ENCODE peak calls at places on chromosomes 2 and 18, in six cellular contexts. K, I, A, Q, C and B are unnamed samples.

GRCh38 chr2:81545626-81546025 is 1241.1 kb upstream of the LRRTM1 start:
- DNase-seq in I (no peak), A (peak; percentile 19), K (no peak), C (no peak), Q (no peak), B (no peak)

GRCh38 chr2:3692375-3692774 is 11.0 kb upstream of the DCDC2C start:
- DNase-seq in C (no peak), I (no peak), Q (peak; percentile 13), K (no peak), A (peak; percentile 42), B (no peak)

GRCh38 chr2:18506883-18507519 is 53.5 kb downstream of the RDH14 start:
- DNase-seq in A (no peak), Q (no peak), K (no peak), C (no peak), I (no peak), B (no peak)

GRCh38 chr18:76885011-76885410 is 62.7 kb downstream of the ZNF236 start:
- DNase-seq in Q (no peak), I (no peak), K (no peak), A (no peak), C (no peak), B (no peak)

GRCh38 chr2:65024149-65024829 is 31.9 kb upstream of the CEP68 start:
- DNase-seq in I (no peak), A (peak; percentile 39), Q (peak; percentile 81), K (no peak), C (peak; percentile 77), B (no peak)

GRCh38 chr2:20514596-20515269 is 67.9 kb downstream of the RHOB start:
- DNase-seq in A (peak; percentile 95), C (peak; percentile 98), K (peak; percentile 75), I (peak; percentile 29), Q (peak; percentile 98), B (no peak)

GRCh38 chr2:232103140-232103737 is 141.7 kb downstream of the DIS3L2 start:
- DNase-seq in K (no peak), C (peak; percentile 51), I (no peak), Q (peak; percentile 72), A (no peak), B (no peak)

GRCh38 chr2:120208381-120209353 is 14.5 kb downstream of the TMEM185B start:
- DNase-seq in I (no peak), A (no peak), C (no peak), Q (no peak), K (no peak), B (no peak)

GRCh38 chr2:103284750-103285149 is 522.9 kb downstream of the TMEM182 start:
- DNase-seq in A (no peak), C (no peak), I (no peak), K (no peak), Q (no peak), B (no peak)

GRCh38 chr18:77133051-77133919 is 702 bp upstream of the MBP start:
- DNase-seq in K (peak; percentile 84), A (no peak), C (no peak), I (peak; percentile 55), Q (no peak), B (no peak)

GRCh38 chr18:59691046-59691395 is 6.2 kb downstream of the CCBE1 start:
- DNase-seq in A (no peak), K (no peak), I (no peak), C (peak; percentile 72), Q (peak; percentile 49), B (no peak)

GRCh38 chr2:43391877-43392214 is 165.4 kb upstream of the ZFP36L2 start:
- DNase-seq in Q (peak; percentile 51), I (no peak), C (peak; percentile 52), K (no peak), A (no peak), B (no peak)

GRCh38 chr18:48826806-48827205 is 124.0 kb downstream of the SMAD7 start:
- DNase-seq in I (no peak), C (no peak), Q (no peak), A (no peak), K (peak; percentile 39), B (no peak)

GRCh38 chr18:31979714-31980113 is 36.8 kb upstream of the TRAPPC8 start:
- DNase-seq in A (no peak), I (no peak), C (no peak), Q (no peak), K (no peak), B (no peak)

GRCh38 chr2:137975280-137976271 is 11.3 kb downstream of the HNMT start:
- DNase-seq in Q (no peak), I (no peak), C (no peak), A (peak; percentile 29), K (no peak), B (no peak)

GRCh38 chr2:223944166-223944703 is 900 bp downstream of the WDFY1 start:
- DNase-seq in K (peak; percentile 69), I (peak; percentile 51), A (peak; percentile 41), C (no peak), Q (no peak), B (peak; percentile 11)

GRCh38 chr2:101831351-101831865 is 133.9 kb downstream of the MAP4K4 start:
- DNase-seq in C (peak; percentile 58), A (peak; percentile 49), K (peak; percentile 84), Q (peak; percentile 85), I (peak; percentile 72), B (peak; percentile 62)

GRCh38 chr2:39667881-39668276 is 2.2 kb downstream of the TMEM178A start:
- DNase-seq in I (no peak), Q (no peak), K (no peak), A (no peak), C (no peak), B (no peak)

GRCh38 chr2:114082731-114083433 is 193.0 kb downstream of the ACTR3 start:
- DNase-seq in A (no peak), I (no peak), Q (no peak), C (no peak), K (no peak), B (no peak)

GRCh38 chr2:19732255-19732654 is 169.5 kb downstream of the TTC32 start:
- DNase-seq in K (no peak), I (no peak), C (no peak), A (no peak), Q (no peak), B (no peak)

GRCh38 chr2:192749606-192750200 is 555.0 kb upstream of the TMEFF2 start:
- DNase-seq in I (no peak), C (no peak), K (no peak), A (peak; percentile 2), Q (peak; percentile 3), B (no peak)

DNA sequence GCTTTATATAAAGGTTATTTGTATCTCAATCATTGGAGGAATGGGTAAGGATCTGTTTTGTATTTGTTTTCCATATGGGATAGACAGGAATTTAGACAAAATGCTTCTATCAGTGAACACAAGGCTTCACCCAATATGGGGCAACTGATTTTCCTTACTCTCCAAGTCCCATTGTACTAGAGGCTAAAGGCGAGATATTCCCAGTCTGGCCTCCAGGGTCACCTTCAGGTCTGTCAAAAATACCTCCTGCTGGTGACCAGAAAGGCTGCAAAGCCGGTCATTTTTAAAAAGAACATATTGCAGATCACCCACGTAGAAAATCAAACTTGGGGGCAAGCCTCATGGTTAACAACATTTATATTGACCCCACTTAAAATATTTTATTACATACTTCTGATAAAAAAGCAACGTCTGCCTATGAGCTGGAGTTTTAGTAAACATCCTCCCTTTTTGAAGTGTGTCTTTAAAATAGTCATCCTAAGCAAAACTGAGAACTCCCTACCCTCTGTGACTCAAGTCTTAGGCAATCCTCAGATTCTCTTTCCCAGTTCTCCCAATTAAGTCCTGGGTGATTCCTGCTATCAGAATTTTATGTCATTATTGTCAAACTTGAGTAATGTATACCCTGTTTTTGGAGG is 276.6 kb downstream of the MREG start:
- DNase-seq in A (no peak), Q (peak; percentile 82), I (no peak), K (no peak), C (peak; percentile 62), B (no peak)
- TF ChIP-seq CTCF in A (no peak), Q (peak; percentile 42), I (no peak), K (no peak), C (peak; percentile 27), B (no peak)

DNA sequence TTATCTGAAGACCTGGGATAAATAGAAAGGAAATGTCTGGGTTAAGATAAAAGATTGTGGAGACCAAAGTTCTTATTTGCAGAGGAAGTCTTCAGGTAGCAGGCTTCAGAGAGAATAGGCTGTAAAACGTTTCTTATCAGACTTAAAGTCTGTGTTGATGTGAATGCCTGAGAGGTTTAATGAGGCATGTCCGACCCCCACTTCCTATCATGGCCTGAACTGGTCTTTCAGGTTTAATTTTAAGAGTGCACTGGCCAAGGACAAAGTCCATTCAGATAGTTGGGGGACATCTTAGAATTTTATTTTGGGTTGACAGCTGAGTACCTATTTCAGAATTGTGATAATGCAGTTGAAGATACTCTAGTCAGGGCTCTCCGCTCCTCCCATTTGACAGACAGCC is 92.1 kb downstream of the ATL2 start:
- DNase-seq in A (no peak), I (peak; percentile 18), Q (no peak), K (no peak), C (no peak), B (no peak)
- H3K27ac ChIP-seq in A (no peak overlapping the region), I (peak overlapping the region; percentile 56), Q (no peak overlapping the region), K (no peak overlapping the region), C (no peak overlapping the region), B (no peak overlapping the region)

GRCh38 chr2:209918251-209918650 is 84.2 kb upstream of the RPE start:
- DNase-seq in K (no peak), A (no peak), I (no peak), C (no peak), Q (peak; percentile 12), B (no peak)
- TF ChIP-seq CTCF in K (no peak), A (no peak), I (no peak), C (no peak), Q (no peak), B (no peak)

GRCh38 chr2:197306691-197307030 is 3.9 kb downstream of the ANKRD44 start:
- DNase-seq in A (no peak), C (no peak), I (peak; percentile 26), Q (no peak), K (peak; percentile 72), B (peak; percentile 36)
- H3K27ac ChIP-seq in A (no peak overlapping the region), C (no peak overlapping the region), I (peak overlapping the region; percentile 82), Q (no peak overlapping the region), K (peak overlapping the region; percentile 56), B (peak overlapping the region; percentile 96)

DNA sequence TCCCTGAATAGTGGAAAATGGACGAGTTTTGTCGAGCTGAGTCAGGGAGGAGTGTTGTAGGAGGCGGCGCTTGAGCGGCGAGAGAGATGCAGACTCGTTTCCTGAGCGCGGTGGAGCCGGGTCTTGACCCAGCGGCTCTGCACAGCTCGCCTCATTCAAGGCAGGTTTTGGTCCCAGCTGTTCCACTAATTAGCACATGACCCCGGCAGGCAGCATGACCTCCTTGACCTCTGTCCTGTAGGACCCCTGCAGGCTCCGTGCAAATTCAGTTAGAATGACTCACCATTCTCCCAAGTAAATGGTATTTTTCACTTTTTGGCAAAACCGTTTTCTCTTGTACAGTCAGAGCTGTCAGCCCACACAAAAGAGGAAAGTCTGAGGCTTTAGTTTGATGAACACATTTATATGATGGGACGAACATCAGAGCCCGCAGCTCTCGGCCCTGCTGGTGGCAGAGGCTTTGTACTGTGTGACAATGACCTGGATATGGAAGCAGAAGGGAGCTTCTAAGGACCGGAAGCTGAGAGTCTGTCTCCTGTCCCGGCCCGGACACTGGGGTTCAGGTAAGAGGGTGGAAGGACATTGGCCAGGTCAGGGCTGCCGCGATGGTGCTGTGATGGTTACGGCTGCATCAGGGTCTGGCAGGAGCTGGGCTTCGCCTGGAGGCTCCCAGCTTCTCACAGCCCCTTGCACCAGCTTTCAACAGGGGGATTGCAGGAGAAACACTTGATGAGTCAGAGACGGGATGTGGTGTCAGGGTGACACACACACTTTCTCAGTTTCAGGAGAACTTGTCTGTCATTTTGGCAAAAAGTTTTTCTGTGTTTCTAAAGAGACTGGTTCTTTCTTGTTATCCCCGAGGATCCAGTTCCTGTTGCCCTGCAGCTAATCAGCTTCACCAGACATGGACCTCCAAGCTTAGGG is 29.9 kb upstream of the ALKAL2 start:
- DNase-seq in I (no peak), A (no peak), C (peak; percentile 62), Q (peak; percentile 15), K (no peak), B (peak; percentile 6)
- TF ChIP-seq CTCF in I (no peak), A (no peak), C (no peak), Q (no peak), K (no peak), B (no peak)